ENCODE peak calls at places on chromosomes 6 and 20, in eight cellular contexts. F is LHCN-M2; B is ovary; M is ACHN; D is CD4-positive, alpha-beta T cell; P is GM12892; C is T-cell; H is AML-193. R is an unnamed sample.

GRCh38 chr6:79421001-79421411 is 116.2 kb downstream of the LCA5 start:
- DNase-seq in C (no peak), P (no peak), D (no peak), B (no peak), F (peak), H (no peak), M (no peak), R (no peak)

GRCh38 chr6:138555294-138555988 is 56.1 kb upstream of the NHSL1 start:
- DNase-seq in C (no peak), H (peak), M (peak), F (peak), P (no peak), D (no peak), B (no peak), R (peak)

GRCh38 chr6:123203928-123204327 is 207.9 kb downstream of the CLVS2 start:
- DNase-seq in F (no peak), B (no peak), P (no peak), M (no peak), C (no peak), H (no peak), D (no peak), R (no peak)

GRCh38 chr6:106973018-106973840 is 1.3 kb downstream of the CD24 start:
- DNase-seq in P (peak), B (no peak), M (peak), C (no peak), F (no peak), H (no peak), D (no peak), R (no peak)

GRCh38 chr6:150156460-150156859 is 13.6 kb downstream of the PPP1R14C start:
- DNase-seq in M (no peak), P (no peak), C (no peak), B (no peak), H (no peak), D (no peak), F (no peak), R (no peak)

GRCh38 chr6:87391334-87391733 is 16.4 kb upstream of the CFAP206 start:
- DNase-seq in P (no peak), C (no peak), M (peak), F (peak), H (peak), D (no peak), B (no peak), R (no peak)

GRCh38 chr20:6311841-6312655 is 189.2 kb upstream of the FERMT1 start:
- DNase-seq in C (no peak), B (no peak), P (no peak), F (no peak), D (no peak), H (no peak), M (no peak), R (no peak)

GRCh38 chr6:100554228-100554627 is 89.5 kb upstream of the SIM1 start:
- DNase-seq in H (no peak), B (no peak), F (no peak), C (no peak), P (no peak), M (no peak), D (no peak), R (no peak)

GRCh38 chr6:159434410-159434809 is 258.6 kb downstream of the SOD2 start:
- DNase-seq in C (no peak), M (no peak), B (no peak), P (no peak), H (no peak), F (no peak), D (no peak), R (no peak)

GRCh38 chr6:100906325-100906724 is 25.2 kb upstream of the ASCC3 start:
- DNase-seq in P (no peak), D (no peak), F (peak), H (no peak), B (no peak), M (no peak), C (no peak), R (no peak)

GRCh38 chr6:12725263-12725662 is 8.7 kb downstream of the PHACTR1 start:
- DNase-seq in D (no peak), M (no peak), B (no peak), C (no peak), H (no peak), F (peak), P (no peak), R (no peak)

GRCh38 chr6:147941143-147941542 is 401.5 kb upstream of the SASH1 start:
- DNase-seq in B (no peak), H (no peak), C (no peak), F (no peak), P (no peak), D (no peak), M (no peak), R (no peak)

GRCh38 chr6:26196846-26197683 is 109.8 kb downstream of the HFE start:
- DNase-seq in B (peak), M (peak), F (peak), C (peak), D (peak), P (peak), H (no peak), R (no peak)

GRCh38 chr20:50394569-50394968 is 115.6 kb upstream of the PTPN1 start:
- DNase-seq in M (no peak), B (no peak), H (peak), P (no peak), F (no peak), D (no peak), C (no peak), R (no peak)

GRCh38 chr6:11317885-11318771 is 85.7 kb upstream of the NEDD9 start:
- DNase-seq in C (peak), B (peak), M (peak), F (peak), H (no peak), P (no peak), D (peak), R (peak)

GRCh38 chr6:18491303-18492090 is 104.3 kb downstream of the RNF144B start:
- DNase-seq in D (no peak), P (no peak), H (no peak), M (peak), B (no peak), F (peak), C (no peak), R (no peak)

GRCh38 chr20:63580796-63581461 is 6.9 kb upstream of the HELZ2 start:
- DNase-seq in F (peak), C (peak), M (peak), P (peak), D (peak), B (peak), H (no peak), R (no peak)

R was measured in lung.